ENCODE peak calls at places on chromosomes 2 and 18, in six cellular contexts. T, Z, H, B, R and Y are unnamed samples.

GRCh38 chr2:239245107-239245506 is 155.7 kb downstream of the HDAC4 start:
- DNase-seq in T (no peak), Z (no peak), H (no peak), B (no peak), R (no peak), Y (no peak)

GRCh38 chr2:134862069-134862468 is 23.7 kb downstream of the ACMSD start:
- DNase-seq in T (no peak), Z (no peak), H (no peak), B (no peak), R (no peak), Y (no peak)

GRCh38 chr2:101658387-101658786 is 39.1 kb upstream of the MAP4K4 start:
- DNase-seq in T (no peak), Z (no peak), H (no peak), B (no peak), R (no peak), Y (peak)

GRCh38 chr2:217789003-217789735 is 213.6 kb downstream of the TNS1 start:
- DNase-seq in T (peak), Z (peak), H (peak), B (peak), R (peak), Y (peak)

GRCh38 chr18:22844184-22844583 is 88.9 kb upstream of the RBBP8 start:
- DNase-seq in T (no peak), Z (no peak), H (no peak), B (no peak), R (no peak), Y (no peak)

GRCh38 chr18:9876867-9877654 is 8.7 kb upstream of the TXNDC2 start:
- DNase-seq in T (peak), Z (no peak), H (peak), B (no peak), R (no peak), Y (peak)

GRCh38 chr2:59034791-59035190 is 793.7 kb upstream of the FANCL start:
- DNase-seq in T (peak), Z (no peak), H (peak), B (no peak), R (no peak), Y (no peak)

GRCh38 chr2:156702520-156702919 is 266.3 kb downstream of the GPD2 start:
- DNase-seq in T (no peak), Z (no peak), H (no peak), B (no peak), R (no peak), Y (no peak)

GRCh38 chr2:226742346-226742745 is 57.3 kb downstream of the IRS1 start:
- DNase-seq in T (no peak), Z (no peak), H (no peak), B (no peak), R (no peak), Y (peak)

GRCh38 chr2:157874997-157875719 is 972 bp downstream of the ACVR1 start:
- DNase-seq in T (peak), Z (peak), H (peak), B (peak), R (no peak), Y (peak)

GRCh38 chr2:229243880-229244560 is 27.1 kb downstream of the PID1 start:
- DNase-seq in T (no peak), Z (no peak), H (no peak), B (no peak), R (no peak), Y (peak)

GRCh38 chr2:19349911-19350677 is 8.3 kb downstream of the OSR1 start:
- DNase-seq in T (peak), Z (peak), H (peak), B (peak), R (no peak), Y (no peak)

GRCh38 chr2:232896700-232897385 is 26.8 kb downstream of the SNORC start:
- DNase-seq in T (no peak), Z (no peak), H (no peak), B (no peak), R (no peak), Y (no peak)

GRCh38 chr2:170689481-170689880 is 25.7 kb upstream of the SP5 start:
- DNase-seq in T (no peak), Z (no peak), H (no peak), B (no peak), R (no peak), Y (no peak)

GRCh38 chr18:24446953-24447537 is 13.4 kb upstream of the HRH4 start:
- DNase-seq in T (no peak), Z (no peak), H (peak), B (no peak), R (no peak), Y (no peak)

GRCh38 chr2:159904565-159905281 is 106.7 kb upstream of the CD302 start:
- DNase-seq in T (peak), Z (no peak), H (no peak), B (peak), R (no peak), Y (no peak)

GRCh38 chr2:60567919-60568874 is 14.7 kb upstream of the BCL11A start:
- DNase-seq in T (no peak), Z (no peak), H (no peak), B (no peak), R (no peak), Y (no peak)

GRCh38 chr2:33535409-33535808 is 59.0 kb downstream of the RASGRP3 start:
- DNase-seq in T (no peak), Z (no peak), H (peak), B (no peak), R (no peak), Y (no peak)

GRCh38 chr2:190569994-190570755 is 35.7 kb upstream of the NEMP2 start:
- DNase-seq in T (no peak), Z (no peak), H (no peak), B (no peak), R (no peak), Y (no peak)

GRCh38 chr18:64271264-64271663 is 122.4 kb upstream of the LINC00305 start:
- DNase-seq in T (no peak), Z (no peak), H (no peak), B (no peak), R (no peak), Y (no peak)

GRCh38 chr2:200618590-200619021 is 32.8 kb downstream of the AOX1 start:
- DNase-seq in T (no peak), Z (no peak), H (peak), B (no peak), R (no peak), Y (peak)

GRCh38 chr2:27236136-27236535 is 19.0 kb downstream of the CAD start:
- DNase-seq in T (no peak), Z (no peak), H (no peak), B (no peak), R (no peak), Y (no peak)

GRCh38 chr2:72135921-72136320 is 11.7 kb downstream of the CYP26B1 start:
- DNase-seq in T (no peak), Z (no peak), H (no peak), B (no peak), R (no peak), Y (no peak)

GRCh38 chr2:28613616-28614501 is 118.0 kb downstream of the PLB1 start:
- DNase-seq in T (no peak), Z (no peak), H (peak), B (no peak), R (no peak), Y (peak)

GRCh38 chr18:44178476-44178875 is 502.2 kb upstream of the SETBP1 start:
- DNase-seq in T (no peak), Z (no peak), H (no peak), B (no peak), R (no peak), Y (no peak)

GRCh38 chr18:8643479-8643878 is 34.2 kb downstream of the RAB12 start:
- DNase-seq in T (no peak), Z (no peak), H (no peak), B (no peak), R (no peak), Y (no peak)
- H2BK15ac ChIP-seq in T (no peak), Z (no peak), H (no peak), B (no peak), R (no peak), Y (no peak)

DNA sequence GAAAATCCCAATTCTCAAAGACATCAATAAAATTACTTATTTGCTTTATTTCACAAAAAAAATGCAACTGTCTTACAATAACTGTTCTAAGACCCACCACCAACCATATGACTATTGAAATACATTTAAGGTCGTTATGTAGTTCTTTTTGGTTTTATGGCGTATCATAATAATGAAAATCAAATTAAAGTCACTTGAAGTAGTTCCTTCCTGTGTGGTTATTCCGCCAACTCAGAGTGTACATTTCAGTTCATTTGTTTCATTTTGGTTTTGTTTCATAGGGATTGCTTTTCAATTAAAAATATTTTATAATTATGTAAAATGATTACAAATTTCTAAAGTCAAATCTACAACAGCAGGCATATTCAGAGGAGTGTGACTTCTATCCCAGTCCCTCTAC is 45.9 kb upstream of the AAK1 start:
- DNase-seq in T (no peak), Z (no peak), H (no peak), B (no peak), R (no peak), Y (no peak)
- H2BK15ac ChIP-seq in T (no peak), Z (no peak), H (no peak), B (no peak), R (no peak), Y (no peak)

GRCh38 chr2:43092520-43093179 is 133.8 kb downstream of the ZFP36L2 start:
- DNase-seq in T (peak), Z (no peak), H (no peak), B (no peak), R (no peak), Y (no peak)
- H2BK15ac ChIP-seq in T (no peak), Z (no peak), H (no peak), B (no peak), R (peak), Y (peak)

GRCh38 chr2:237230355-237230754 is 144.7 kb downstream of the COPS8 start:
- DNase-seq in T (no peak), Z (no peak), H (no peak), B (no peak), R (no peak), Y (no peak)
- H2BK15ac ChIP-seq in T (no peak), Z (no peak), H (no peak), B (no peak), R (no peak), Y (peak)